ENCODE peak calls at places on chromosomes 13 and 19, in seven cellular contexts. U is A549; Y is glutamatergic neuron; T is effector CD4-positive, alpha-beta T cell; V is cardiac muscle cell; F is DMS 273 treated with DMSO at 0.1 percent for 48 hours; A is Calu3. H is an unnamed sample.

GRCh38 chr19:54434862-54435174 is 14.2 kb upstream of the LENG8 start:
- DNase-seq in U (no peak), Y (no peak), T (no peak), V (no peak), F (no peak), A (no peak), H (no peak)

GRCh38 chr19:42386974-42387707 is 3.0 kb downstream of the CNFN start:
- DNase-seq in U (peak; percentile 95), Y (peak; percentile 67), T (peak; percentile 46), V (peak; percentile 63), F (peak; percentile 32), A (peak; percentile 88), H (peak; percentile 85)

GRCh38 chr19:33438016-33438671 is 64.6 kb downstream of the CEBPG start:
- DNase-seq in U (no peak), Y (peak; percentile 26), T (no peak), V (peak; percentile 39), F (no peak), A (no peak), H (peak; percentile 28)

GRCh38 chr19:50729894-50730293 is 6.7 kb downstream of the CLEC11A start:
- DNase-seq in U (no peak), Y (no peak), T (no peak), V (no peak), F (no peak), A (no peak), H (no peak)

GRCh38 chr19:50720921-50721291 is 1.3 kb upstream of the SHANK1 start:
- DNase-seq in U (peak; percentile 51), Y (no peak), T (no peak), V (no peak), F (no peak), A (no peak), H (no peak)

GRCh38 chr13:42553098-42554046 is 20.6 kb upstream of the TNFSF11 start:
- DNase-seq in U (peak; percentile 1), Y (no peak), T (no peak), V (peak; percentile 48), F (no peak), A (no peak), H (no peak)

GRCh38 chr19:32750441-32751055 is 31.0 kb downstream of the TDRD12 start:
- DNase-seq in U (no peak), Y (no peak), T (no peak), V (peak; percentile 2), F (no peak), A (no peak), H (no peak)

GRCh38 chr19:47573076-47574026 is at the start of gene ZNF541:
- DNase-seq in U (no peak), Y (no peak), T (peak; percentile 78), V (peak; percentile 80), F (no peak), A (no peak), H (no peak)

GRCh38 chr13:113220877-113221276 is 11.5 kb downstream of the CUL4A start:
- DNase-seq in U (peak; percentile 19), Y (no peak), T (no peak), V (no peak), F (no peak), A (no peak), H (no peak)

GRCh38 chr19:30068528-30069395 is 126.7 kb downstream of the URI1 start:
- DNase-seq in U (no peak), Y (peak; percentile 8), T (no peak), V (no peak), F (no peak), A (no peak), H (no peak)

GRCh38 chr13:43918636-43919035 is 38.9 kb downstream of the LACC1 start:
- DNase-seq in U (no peak), Y (no peak), T (no peak), V (no peak), F (no peak), A (no peak), H (no peak)

GRCh38 chr13:47233734-47234133 is 336.9 kb upstream of the HTR2A start:
- DNase-seq in U (no peak), Y (no peak), T (no peak), V (peak; percentile 65), F (no peak), A (no peak), H (no peak)

GRCh38 chr13:50589651-50590054 is 253.8 kb downstream of the DLEU7 start:
- DNase-seq in U (peak; percentile 9), Y (no peak), T (no peak), V (peak; percentile 79), F (no peak), A (no peak), H (no peak)

H was measured in SK-N-DZ.